ENCODE peak calls at places on chromosomes 3 and 15, in five cellular contexts. P, W, S, K and Q are unnamed samples.

GRCh38 chr3:127613406-127613805 is 15.2 kb downstream of the MCM2 start:
- DNase-seq in W (peak; percentile 58), S (no peak), P (no peak), K (no peak), Q (no peak)

GRCh38 chr3:116610124-116610523 is 99.5 kb upstream of the TUSC7 start:
- DNase-seq in W (no peak), K (no peak), P (no peak), S (no peak), Q (no peak)

GRCh38 chr3:194325424-194326165 is 25.5 kb downstream of the CPN2 start:
- DNase-seq in S (no peak), W (no peak), K (no peak), P (no peak), Q (no peak)

GRCh38 chr3:15887261-15887660 is 89.5 kb upstream of the ANKRD28 start:
- DNase-seq in W (no peak), K (no peak), P (no peak), S (no peak), Q (no peak)

GRCh38 chr15:92012368-92012629 is 158.8 kb downstream of the SLCO3A1 start:
- DNase-seq in K (no peak), P (no peak), W (peak; percentile 59), S (no peak), Q (no peak)

GRCh38 chr3:192812736-192813383 is 85.5 kb upstream of the FGF12 start:
- DNase-seq in P (peak; percentile 80), K (no peak), S (peak; percentile 49), W (peak; percentile 75), Q (peak; percentile 72)

GRCh38 chr3:4990061-4990460 is 10.8 kb downstream of the BHLHE40 start:
- DNase-seq in W (peak; percentile 26), S (no peak), K (no peak), P (no peak), Q (no peak)

GRCh38 chr3:184335291-184335660 is 2.1 kb upstream of the FAM131A start:
- DNase-seq in K (no peak), P (no peak), S (no peak), W (peak; percentile 42), Q (no peak)

GRCh38 chr3:65889707-65890099 is 149.0 kb downstream of the MAGI1 start:
- DNase-seq in W (peak; percentile 29), S (no peak), K (no peak), P (no peak), Q (no peak)

GRCh38 chr3:45441570-45442313 is 53.4 kb downstream of the LARS2 start:
- DNase-seq in S (no peak), W (no peak), P (no peak), K (no peak), Q (peak; percentile 34)

GRCh38 chr15:96350884-96351639 is 20.6 kb downstream of the NR2F2 start:
- DNase-seq in P (no peak), W (no peak), K (no peak), S (no peak), Q (no peak)

GRCh38 chr3:160801386-160802118 is 45.5 kb downstream of the PPM1L start:
- DNase-seq in W (peak; percentile 86), P (peak; percentile 4), S (no peak), K (no peak), Q (peak; percentile 43)

GRCh38 chr3:129892486-129892856 is 1.0 kb downstream of the TMCC1 start:
- DNase-seq in K (no peak), S (no peak), P (no peak), W (no peak), Q (no peak)

GRCh38 chr3:140203510-140203909 is 268.5 kb downstream of the CLSTN2 start:
- DNase-seq in K (no peak), P (no peak), S (no peak), W (no peak), Q (no peak)

GRCh38 chr15:67100808-67101581 is 35.6 kb downstream of the SMAD3 start:
- DNase-seq in W (no peak), P (no peak), K (no peak), S (no peak), Q (no peak)

GRCh38 chr3:78728406-78729145 is 1039.2 kb downstream of the ROBO1 start:
- DNase-seq in P (peak; percentile 80), K (no peak), W (peak; percentile 58), S (no peak), Q (peak; percentile 64)

GRCh38 chr3:136075218-136075808 is 109.8 kb downstream of the PPP2R3A start:
- DNase-seq in W (peak; percentile 85), P (peak; percentile 89), K (peak; percentile 63), S (peak; percentile 51), Q (peak; percentile 80)

GRCh38 chr3:160661660-160662059 is 15.3 kb upstream of the ARL14 start:
- DNase-seq in W (no peak), S (no peak), P (no peak), K (no peak), Q (no peak)

GRCh38 chr15:71748327-71748726 is 62.0 kb upstream of the NR2E3 start:
- DNase-seq in K (no peak), W (peak; percentile 23), P (peak; percentile 54), S (peak; percentile 62), Q (no peak)

GRCh38 chr3:73786346-73786807 is 161.6 kb upstream of the PDZRN3 start:
- DNase-seq in W (peak; percentile 95), S (no peak), P (peak; percentile 89), K (no peak), Q (peak; percentile 35)

GRCh38 chr15:80915462-80915861 is 74.2 kb downstream of the MESD start:
- DNase-seq in W (no peak), S (no peak), K (peak; percentile 58), P (no peak), Q (no peak)

GRCh38 chr15:52337961-52338535 is 42.4 kb upstream of the MYO5C start:
- DNase-seq in W (no peak), S (no peak), K (no peak), P (no peak), Q (no peak)
- H3K27ac ChIP-seq in W (no peak overlapping the region), S (no peak overlapping the region), K (no peak overlapping the region), P (no peak overlapping the region), Q (no peak overlapping the region)

DNA sequence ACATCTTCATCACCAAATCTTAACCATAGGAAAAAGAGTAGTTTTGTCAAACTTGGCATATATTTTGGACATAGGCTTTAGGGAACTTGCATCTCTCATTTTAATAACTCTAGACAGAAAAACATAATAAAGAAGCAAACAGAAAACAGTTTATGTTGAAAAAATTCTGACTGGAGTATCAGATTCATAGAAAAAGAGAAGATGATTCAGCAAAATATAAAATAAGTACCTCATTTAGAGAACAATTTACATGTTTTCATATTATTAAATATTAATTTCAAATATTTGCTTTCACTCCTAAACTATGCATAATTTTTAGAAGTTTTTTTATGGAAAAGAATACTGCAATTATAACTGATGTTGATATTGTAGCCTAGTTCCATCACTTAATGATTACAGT is 12.5 kb downstream of the SATB1 start:
- DNase-seq in W (no peak), K (no peak), S (no peak), P (no peak), Q (no peak)
- H2AFZ ChIP-seq in W (no peak overlapping the region), K (no peak overlapping the region), S (no peak overlapping the region), P (no peak overlapping the region), Q (no peak overlapping the region)

GRCh38 chr15:62378772-62379171 is 213.7 kb upstream of the C2CD4B start:
- DNase-seq in S (no peak), K (no peak), P (no peak), W (no peak), Q (no peak)
- H3K27ac ChIP-seq in S (no peak overlapping the region), K (no peak overlapping the region), P (no peak overlapping the region), W (no peak overlapping the region), Q (no peak overlapping the region)

DNA sequence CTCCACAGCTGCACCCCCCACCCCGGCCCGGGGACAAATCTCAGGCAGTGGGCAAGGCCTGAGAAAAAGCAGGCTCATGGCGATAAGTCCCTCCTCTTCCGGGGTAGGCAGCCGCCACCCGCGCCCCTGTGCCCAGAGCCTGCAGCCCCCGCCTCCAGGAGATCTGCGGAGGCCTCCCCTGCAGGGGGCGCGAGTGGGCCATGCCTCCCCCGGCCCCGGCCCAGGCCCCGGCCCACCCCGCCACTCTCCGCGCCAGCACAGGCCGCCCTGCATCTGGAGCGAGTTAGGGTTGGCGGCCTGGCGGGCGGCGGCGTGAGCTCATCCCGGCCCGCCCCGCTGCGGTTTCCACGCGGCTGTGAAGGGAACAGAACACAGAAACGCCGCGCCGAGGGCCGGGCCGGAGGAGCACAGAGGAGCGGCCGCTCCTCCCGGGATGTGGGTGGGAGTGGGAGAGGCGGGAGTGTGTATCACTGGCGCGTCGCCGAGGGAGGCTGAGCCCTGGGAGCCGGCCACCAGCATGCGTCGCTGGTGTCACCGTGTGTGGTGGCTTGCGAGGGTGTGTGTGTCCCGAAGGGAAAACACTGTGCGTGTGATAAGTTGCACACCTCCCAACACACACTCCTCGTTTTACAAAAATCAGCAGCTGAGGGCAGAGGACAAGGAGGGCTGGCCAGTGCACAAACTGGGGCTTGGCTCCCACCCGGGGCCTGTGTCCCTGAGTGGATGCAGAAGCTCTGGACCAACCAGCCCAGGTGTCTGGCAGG is 17.2 kb downstream of the MYL3 start:
- DNase-seq in P (peak; percentile 72), S (no peak), K (peak; percentile 89), W (peak; percentile 95), Q (peak; percentile 92)
- H2AFZ ChIP-seq in P (peak overlapping the region; percentile 88), S (no peak overlapping the region), K (peak overlapping the region; percentile 54), W (peak overlapping the region; percentile 81), Q (peak overlapping the region; percentile 97)